ENCODE peak calls at places on chromosomes 3 and 15, in eight cellular contexts. One of them, this sample, is unnamed.

GRCh38 chr3:188001926-188002325 is 152.0 kb upstream of the LPP start:
- DNase-seq in SK-MEL-5: no peak
- DNase-seq in pons: no peak
- DNase-seq in stimulated activated CD8-positive, alpha-beta memory T cell treated with anti-CD3 and anti-CD28 coated beads, Interleukin-12 subunit alpha, Interleukin-12 subunit beta, amount 100 ng/mL, for 1 hour: no peak
- DNase-seq in pulmonary artery endothelial cell: no peak
- DNase-seq in effector memory CD8-positive, alpha-beta T cell: no peak
- DNase-seq in breast epithelium: no peak
- DNase-seq in T-helper 9 cell: no peak
- DNase-seq in this sample: no peak

GRCh38 chr15:78906310-78906608 is 33.6 kb downstream of the MORF4L1 start:
- DNase-seq in SK-MEL-5: no peak
- DNase-seq in pons: no peak
- DNase-seq in stimulated activated CD8-positive, alpha-beta memory T cell treated with anti-CD3 and anti-CD28 coated beads, Interleukin-12 subunit alpha, Interleukin-12 subunit beta, amount 100 ng/mL, for 1 hour: no peak
- DNase-seq in pulmonary artery endothelial cell: no peak
- DNase-seq in effector memory CD8-positive, alpha-beta T cell: no peak
- DNase-seq in breast epithelium: no peak
- DNase-seq in T-helper 9 cell: no peak
- DNase-seq in this sample: no peak

GRCh38 chr3:39639344-39640236 is 169.8 kb upstream of the MYRIP start:
- DNase-seq in SK-MEL-5: peak
- DNase-seq in pons: peak
- DNase-seq in stimulated activated CD8-positive, alpha-beta memory T cell treated with anti-CD3 and anti-CD28 coated beads, Interleukin-12 subunit alpha, Interleukin-12 subunit beta, amount 100 ng/mL, for 1 hour: no peak
- DNase-seq in pulmonary artery endothelial cell: peak
- DNase-seq in effector memory CD8-positive, alpha-beta T cell: no peak
- DNase-seq in breast epithelium: no peak
- DNase-seq in T-helper 9 cell: no peak
- DNase-seq in this sample: peak

GRCh38 chr3:36763111-36763849 is 1.1 kb downstream of the DCLK3 start:
- DNase-seq in SK-MEL-5: no peak
- DNase-seq in pons: no peak
- DNase-seq in stimulated activated CD8-positive, alpha-beta memory T cell treated with anti-CD3 and anti-CD28 coated beads, Interleukin-12 subunit alpha, Interleukin-12 subunit beta, amount 100 ng/mL, for 1 hour: no peak
- DNase-seq in pulmonary artery endothelial cell: no peak
- DNase-seq in effector memory CD8-positive, alpha-beta T cell: no peak
- DNase-seq in breast epithelium: no peak
- DNase-seq in T-helper 9 cell: no peak
- DNase-seq in this sample: no peak

GRCh38 chr15:101451192-101451799 is 38.2 kb downstream of the PCSK6 start:
- DNase-seq in SK-MEL-5: no peak
- DNase-seq in pons: no peak
- DNase-seq in stimulated activated CD8-positive, alpha-beta memory T cell treated with anti-CD3 and anti-CD28 coated beads, Interleukin-12 subunit alpha, Interleukin-12 subunit beta, amount 100 ng/mL, for 1 hour: no peak
- DNase-seq in pulmonary artery endothelial cell: no peak
- DNase-seq in effector memory CD8-positive, alpha-beta T cell: no peak
- DNase-seq in breast epithelium: no peak
- DNase-seq in T-helper 9 cell: no peak
- DNase-seq in this sample: no peak

GRCh38 chr3:128561504-128561903 is 68.5 kb upstream of the GATA2 start:
- DNase-seq in SK-MEL-5: no peak
- DNase-seq in pons: no peak
- DNase-seq in stimulated activated CD8-positive, alpha-beta memory T cell treated with anti-CD3 and anti-CD28 coated beads, Interleukin-12 subunit alpha, Interleukin-12 subunit beta, amount 100 ng/mL, for 1 hour: no peak
- DNase-seq in pulmonary artery endothelial cell: no peak
- DNase-seq in effector memory CD8-positive, alpha-beta T cell: no peak
- DNase-seq in breast epithelium: no peak
- DNase-seq in T-helper 9 cell: no peak
- DNase-seq in this sample: no peak

GRCh38 chr15:92157666-92158298 is 235.9 kb upstream of the ST8SIA2 start:
- DNase-seq in SK-MEL-5: no peak
- DNase-seq in pons: no peak
- DNase-seq in stimulated activated CD8-positive, alpha-beta memory T cell treated with anti-CD3 and anti-CD28 coated beads, Interleukin-12 subunit alpha, Interleukin-12 subunit beta, amount 100 ng/mL, for 1 hour: no peak
- DNase-seq in pulmonary artery endothelial cell: no peak
- DNase-seq in effector memory CD8-positive, alpha-beta T cell: no peak
- DNase-seq in breast epithelium: no peak
- DNase-seq in T-helper 9 cell: no peak
- DNase-seq in this sample: no peak

GRCh38 chr3:58366699-58367098 is 34.0 kb downstream of the PXK start:
- DNase-seq in SK-MEL-5: no peak
- DNase-seq in pons: no peak
- DNase-seq in stimulated activated CD8-positive, alpha-beta memory T cell treated with anti-CD3 and anti-CD28 coated beads, Interleukin-12 subunit alpha, Interleukin-12 subunit beta, amount 100 ng/mL, for 1 hour: no peak
- DNase-seq in pulmonary artery endothelial cell: no peak
- DNase-seq in effector memory CD8-positive, alpha-beta T cell: no peak
- DNase-seq in breast epithelium: no peak
- DNase-seq in T-helper 9 cell: no peak
- DNase-seq in this sample: no peak

GRCh38 chr3:67654099-67654831 is at the start of gene SUCLG2:
- DNase-seq in SK-MEL-5: peak
- DNase-seq in pons: peak
- DNase-seq in stimulated activated CD8-positive, alpha-beta memory T cell treated with anti-CD3 and anti-CD28 coated beads, Interleukin-12 subunit alpha, Interleukin-12 subunit beta, amount 100 ng/mL, for 1 hour: peak
- DNase-seq in pulmonary artery endothelial cell: peak
- DNase-seq in effector memory CD8-positive, alpha-beta T cell: peak
- DNase-seq in breast epithelium: peak
- DNase-seq in T-helper 9 cell: peak
- DNase-seq in this sample: peak

GRCh38 chr3:50525987-50526386 is 22.6 kb upstream of the CACNA2D2 start:
- DNase-seq in SK-MEL-5: peak
- DNase-seq in pons: no peak
- DNase-seq in stimulated activated CD8-positive, alpha-beta memory T cell treated with anti-CD3 and anti-CD28 coated beads, Interleukin-12 subunit alpha, Interleukin-12 subunit beta, amount 100 ng/mL, for 1 hour: no peak
- DNase-seq in pulmonary artery endothelial cell: no peak
- DNase-seq in effector memory CD8-positive, alpha-beta T cell: peak
- DNase-seq in breast epithelium: no peak
- DNase-seq in T-helper 9 cell: peak
- DNase-seq in this sample: no peak

GRCh38 chr3:180720012-180720411 is 40.7 kb upstream of the CCDC39 start:
- DNase-seq in SK-MEL-5: no peak
- DNase-seq in pons: no peak
- DNase-seq in stimulated activated CD8-positive, alpha-beta memory T cell treated with anti-CD3 and anti-CD28 coated beads, Interleukin-12 subunit alpha, Interleukin-12 subunit beta, amount 100 ng/mL, for 1 hour: no peak
- DNase-seq in pulmonary artery endothelial cell: no peak
- DNase-seq in effector memory CD8-positive, alpha-beta T cell: no peak
- DNase-seq in breast epithelium: no peak
- DNase-seq in T-helper 9 cell: no peak
- DNase-seq in this sample: no peak

GRCh38 chr3:29705906-29706507 is 425.1 kb downstream of the RBMS3 start:
- DNase-seq in SK-MEL-5: no peak
- DNase-seq in pons: no peak
- DNase-seq in stimulated activated CD8-positive, alpha-beta memory T cell treated with anti-CD3 and anti-CD28 coated beads, Interleukin-12 subunit alpha, Interleukin-12 subunit beta, amount 100 ng/mL, for 1 hour: no peak
- DNase-seq in pulmonary artery endothelial cell: no peak
- DNase-seq in effector memory CD8-positive, alpha-beta T cell: no peak
- DNase-seq in breast epithelium: no peak
- DNase-seq in T-helper 9 cell: no peak
- DNase-seq in this sample: no peak

GRCh38 chr3:168951368-168951767 is 712.1 kb downstream of the MECOM start:
- DNase-seq in SK-MEL-5: no peak
- DNase-seq in pons: no peak
- DNase-seq in stimulated activated CD8-positive, alpha-beta memory T cell treated with anti-CD3 and anti-CD28 coated beads, Interleukin-12 subunit alpha, Interleukin-12 subunit beta, amount 100 ng/mL, for 1 hour: no peak
- DNase-seq in pulmonary artery endothelial cell: no peak
- DNase-seq in effector memory CD8-positive, alpha-beta T cell: no peak
- DNase-seq in breast epithelium: no peak
- DNase-seq in T-helper 9 cell: no peak
- DNase-seq in this sample: no peak

GRCh38 chr3:185807455-185808068 is 17.3 kb downstream of the IGF2BP2 start:
- DNase-seq in SK-MEL-5: peak
- DNase-seq in pons: no peak
- DNase-seq in stimulated activated CD8-positive, alpha-beta memory T cell treated with anti-CD3 and anti-CD28 coated beads, Interleukin-12 subunit alpha, Interleukin-12 subunit beta, amount 100 ng/mL, for 1 hour: no peak
- DNase-seq in pulmonary artery endothelial cell: peak
- DNase-seq in effector memory CD8-positive, alpha-beta T cell: no peak
- DNase-seq in breast epithelium: no peak
- DNase-seq in T-helper 9 cell: no peak
- DNase-seq in this sample: peak

GRCh38 chr3:170506556-170506955 is 79.3 kb downstream of the SLC7A14 start:
- DNase-seq in SK-MEL-5: peak
- DNase-seq in pons: peak
- DNase-seq in stimulated activated CD8-positive, alpha-beta memory T cell treated with anti-CD3 and anti-CD28 coated beads, Interleukin-12 subunit alpha, Interleukin-12 subunit beta, amount 100 ng/mL, for 1 hour: no peak
- DNase-seq in pulmonary artery endothelial cell: no peak
- DNase-seq in effector memory CD8-positive, alpha-beta T cell: no peak
- DNase-seq in breast epithelium: no peak
- DNase-seq in T-helper 9 cell: no peak
- DNase-seq in this sample: no peak

GRCh38 chr3:138042043-138042442 is 32.1 kb downstream of the CLDN18 start:
- DNase-seq in SK-MEL-5: no peak
- DNase-seq in pons: no peak
- DNase-seq in stimulated activated CD8-positive, alpha-beta memory T cell treated with anti-CD3 and anti-CD28 coated beads, Interleukin-12 subunit alpha, Interleukin-12 subunit beta, amount 100 ng/mL, for 1 hour: no peak
- DNase-seq in pulmonary artery endothelial cell: no peak
- DNase-seq in effector memory CD8-positive, alpha-beta T cell: no peak
- DNase-seq in breast epithelium: no peak
- DNase-seq in T-helper 9 cell: no peak
- DNase-seq in this sample: no peak

GRCh38 chr3:197504239-197505191 is 51.3 kb downstream of the BDH1 start:
- DNase-seq in SK-MEL-5: no peak
- DNase-seq in pons: peak
- DNase-seq in stimulated activated CD8-positive, alpha-beta memory T cell treated with anti-CD3 and anti-CD28 coated beads, Interleukin-12 subunit alpha, Interleukin-12 subunit beta, amount 100 ng/mL, for 1 hour: no peak
- DNase-seq in pulmonary artery endothelial cell: no peak
- DNase-seq in effector memory CD8-positive, alpha-beta T cell: no peak
- DNase-seq in breast epithelium: no peak
- DNase-seq in T-helper 9 cell: no peak
- DNase-seq in this sample: no peak

GRCh38 chr3:194577985-194578905 is 55.0 kb downstream of the TMEM44 start:
- DNase-seq in SK-MEL-5: no peak
- DNase-seq in pons: no peak
- DNase-seq in stimulated activated CD8-positive, alpha-beta memory T cell treated with anti-CD3 and anti-CD28 coated beads, Interleukin-12 subunit alpha, Interleukin-12 subunit beta, amount 100 ng/mL, for 1 hour: no peak
- DNase-seq in pulmonary artery endothelial cell: no peak
- DNase-seq in effector memory CD8-positive, alpha-beta T cell: no peak
- DNase-seq in breast epithelium: no peak
- DNase-seq in T-helper 9 cell: no peak
- DNase-seq in this sample: peak

GRCh38 chr15:79966634-79967330 is 4.2 kb downstream of the BCL2A1 start:
- DNase-seq in SK-MEL-5: no peak
- DNase-seq in pons: no peak
- DNase-seq in stimulated activated CD8-positive, alpha-beta memory T cell treated with anti-CD3 and anti-CD28 coated beads, Interleukin-12 subunit alpha, Interleukin-12 subunit beta, amount 100 ng/mL, for 1 hour: no peak
- DNase-seq in pulmonary artery endothelial cell: no peak
- DNase-seq in effector memory CD8-positive, alpha-beta T cell: no peak
- DNase-seq in breast epithelium: no peak
- DNase-seq in T-helper 9 cell: no peak
- DNase-seq in this sample: no peak

GRCh38 chr15:101675796-101676582 is 23.8 kb upstream of the TM2D3 start:
- DNase-seq in SK-MEL-5: no peak
- DNase-seq in pons: peak
- DNase-seq in stimulated activated CD8-positive, alpha-beta memory T cell treated with anti-CD3 and anti-CD28 coated beads, Interleukin-12 subunit alpha, Interleukin-12 subunit beta, amount 100 ng/mL, for 1 hour: no peak
- DNase-seq in pulmonary artery endothelial cell: no peak
- DNase-seq in effector memory CD8-positive, alpha-beta T cell: no peak
- DNase-seq in breast epithelium: no peak
- DNase-seq in T-helper 9 cell: no peak
- DNase-seq in this sample: peak

GRCh38 chr3:53803124-53803815 is 42.9 kb downstream of the CHDH start:
- DNase-seq in SK-MEL-5: no peak
- DNase-seq in pons: no peak
- DNase-seq in stimulated activated CD8-positive, alpha-beta memory T cell treated with anti-CD3 and anti-CD28 coated beads, Interleukin-12 subunit alpha, Interleukin-12 subunit beta, amount 100 ng/mL, for 1 hour: no peak
- DNase-seq in pulmonary artery endothelial cell: no peak
- DNase-seq in effector memory CD8-positive, alpha-beta T cell: no peak
- DNase-seq in breast epithelium: no peak
- DNase-seq in T-helper 9 cell: no peak
- DNase-seq in this sample: no peak

GRCh38 chr15:75823860-75824613 is 19.2 kb upstream of the UBE2Q2 start:
- DNase-seq in SK-MEL-5: no peak
- DNase-seq in pons: no peak
- DNase-seq in stimulated activated CD8-positive, alpha-beta memory T cell treated with anti-CD3 and anti-CD28 coated beads, Interleukin-12 subunit alpha, Interleukin-12 subunit beta, amount 100 ng/mL, for 1 hour: no peak
- DNase-seq in pulmonary artery endothelial cell: no peak
- DNase-seq in effector memory CD8-positive, alpha-beta T cell: no peak
- DNase-seq in breast epithelium: no peak
- DNase-seq in T-helper 9 cell: no peak
- DNase-seq in this sample: no peak

GRCh38 chr3:96700322-96701315 is 113.8 kb upstream of the EPHA6 start:
- DNase-seq in SK-MEL-5: peak
- DNase-seq in pons: no peak
- DNase-seq in stimulated activated CD8-positive, alpha-beta memory T cell treated with anti-CD3 and anti-CD28 coated beads, Interleukin-12 subunit alpha, Interleukin-12 subunit beta, amount 100 ng/mL, for 1 hour: no peak
- DNase-seq in pulmonary artery endothelial cell: no peak
- DNase-seq in effector memory CD8-positive, alpha-beta T cell: no peak
- DNase-seq in breast epithelium: no peak
- DNase-seq in T-helper 9 cell: no peak
- DNase-seq in this sample: no peak

GRCh38 chr15:45640610-45641009 is 5.8 kb downstream of the SQOR start:
- DNase-seq in SK-MEL-5: peak
- DNase-seq in pons: no peak
- DNase-seq in stimulated activated CD8-positive, alpha-beta memory T cell treated with anti-CD3 and anti-CD28 coated beads, Interleukin-12 subunit alpha, Interleukin-12 subunit beta, amount 100 ng/mL, for 1 hour: no peak
- DNase-seq in pulmonary artery endothelial cell: peak
- DNase-seq in effector memory CD8-positive, alpha-beta T cell: no peak
- DNase-seq in breast epithelium: no peak
- DNase-seq in T-helper 9 cell: no peak
- DNase-seq in this sample: no peak

GRCh38 chr3:170494766-170495165 is 76.1 kb downstream of the CLDN11 start:
- DNase-seq in SK-MEL-5: no peak
- DNase-seq in pons: no peak
- DNase-seq in stimulated activated CD8-positive, alpha-beta memory T cell treated with anti-CD3 and anti-CD28 coated beads, Interleukin-12 subunit alpha, Interleukin-12 subunit beta, amount 100 ng/mL, for 1 hour: no peak
- DNase-seq in pulmonary artery endothelial cell: no peak
- DNase-seq in effector memory CD8-positive, alpha-beta T cell: no peak
- DNase-seq in breast epithelium: no peak
- DNase-seq in T-helper 9 cell: no peak
- DNase-seq in this sample: no peak

GRCh38 chr15:67746450-67746849 is 78.9 kb upstream of the SKOR1 start:
- DNase-seq in SK-MEL-5: no peak
- DNase-seq in pons: no peak
- DNase-seq in stimulated activated CD8-positive, alpha-beta memory T cell treated with anti-CD3 and anti-CD28 coated beads, Interleukin-12 subunit alpha, Interleukin-12 subunit beta, amount 100 ng/mL, for 1 hour: no peak
- DNase-seq in pulmonary artery endothelial cell: no peak
- DNase-seq in effector memory CD8-positive, alpha-beta T cell: no peak
- DNase-seq in breast epithelium: no peak
- DNase-seq in T-helper 9 cell: no peak
- DNase-seq in this sample: no peak

GRCh38 chr3:166071831-166072230 is 234.6 kb upstream of the BCHE start:
- DNase-seq in SK-MEL-5: no peak
- DNase-seq in pons: no peak
- DNase-seq in stimulated activated CD8-positive, alpha-beta memory T cell treated with anti-CD3 and anti-CD28 coated beads, Interleukin-12 subunit alpha, Interleukin-12 subunit beta, amount 100 ng/mL, for 1 hour: no peak
- DNase-seq in pulmonary artery endothelial cell: no peak
- DNase-seq in effector memory CD8-positive, alpha-beta T cell: no peak
- DNase-seq in breast epithelium: no peak
- DNase-seq in T-helper 9 cell: no peak
- DNase-seq in this sample: no peak

GRCh38 chr3:124147429-124147828 is 155.5 kb upstream of the ROPN1 start:
- DNase-seq in SK-MEL-5: no peak
- DNase-seq in pons: no peak
- DNase-seq in stimulated activated CD8-positive, alpha-beta memory T cell treated with anti-CD3 and anti-CD28 coated beads, Interleukin-12 subunit alpha, Interleukin-12 subunit beta, amount 100 ng/mL, for 1 hour: no peak
- DNase-seq in pulmonary artery endothelial cell: no peak
- DNase-seq in effector memory CD8-positive, alpha-beta T cell: no peak
- DNase-seq in breast epithelium: no peak
- DNase-seq in T-helper 9 cell: no peak
- DNase-seq in this sample: no peak

GRCh38 chr3:149860881-149861280 is 47.9 kb downstream of the RNF13 start:
- DNase-seq in SK-MEL-5: no peak
- DNase-seq in pons: no peak
- DNase-seq in stimulated activated CD8-positive, alpha-beta memory T cell treated with anti-CD3 and anti-CD28 coated beads, Interleukin-12 subunit alpha, Interleukin-12 subunit beta, amount 100 ng/mL, for 1 hour: no peak
- DNase-seq in pulmonary artery endothelial cell: no peak
- DNase-seq in effector memory CD8-positive, alpha-beta T cell: no peak
- DNase-seq in breast epithelium: no peak
- DNase-seq in T-helper 9 cell: no peak
- DNase-seq in this sample: no peak

GRCh38 chr3:106349191-106349881 is 480.5 kb upstream of the CBLB start:
- DNase-seq in SK-MEL-5: no peak
- DNase-seq in pons: no peak
- DNase-seq in stimulated activated CD8-positive, alpha-beta memory T cell treated with anti-CD3 and anti-CD28 coated beads, Interleukin-12 subunit alpha, Interleukin-12 subunit beta, amount 100 ng/mL, for 1 hour: no peak
- DNase-seq in pulmonary artery endothelial cell: no peak
- DNase-seq in effector memory CD8-positive, alpha-beta T cell: no peak
- DNase-seq in breast epithelium: no peak
- DNase-seq in T-helper 9 cell: no peak
- DNase-seq in this sample: no peak